ENCODE peak calls at places on chromosome 5, in eight cellular contexts. O, D, R, U, L, M, P and K are unnamed samples.

GRCh38 chr5:133400831-133401351 is 211.4 kb downstream of the FSTL4 start:
- DNase-seq in O (no peak), D (no peak), R (no peak), U (peak; percentile 36), L (no peak), M (no peak), P (no peak), K (no peak)

GRCh38 chr5:2797981-2798380 is 46.5 kb upstream of the IRX2 start:
- DNase-seq in O (no peak), D (no peak), R (no peak), U (peak; percentile 77), L (no peak), M (no peak), P (no peak), K (no peak)

GRCh38 chr5:142248853-142249462 is 75.9 kb downstream of the SPRY4 start:
- DNase-seq in O (no peak), D (no peak), R (peak; percentile 44), U (no peak), L (peak; percentile 41), M (peak; percentile 46), P (peak; percentile 59), K (peak; percentile 67)

GRCh38 chr5:31120642-31120948 is 72.9 kb upstream of the CDH6 start:
- DNase-seq in O (no peak), D (no peak), R (no peak), U (no peak), L (no peak), M (no peak), P (no peak), K (no peak)

GRCh38 chr5:142262683-142263082 is 62.1 kb downstream of the SPRY4 start:
- DNase-seq in O (no peak), D (no peak), R (no peak), U (no peak), L (no peak), M (no peak), P (no peak), K (no peak)

GRCh38 chr5:137186759-137187461 is 312.2 kb downstream of the SPOCK1 start:
- DNase-seq in O (peak; percentile 85), D (no peak), R (no peak), U (peak; percentile 82), L (no peak), M (peak; percentile 83), P (no peak), K (peak; percentile 66)

GRCh38 chr5:68445257-68446069 is 229.9 kb downstream of the PIK3R1 start:
- DNase-seq in O (no peak), D (no peak), R (no peak), U (no peak), L (no peak), M (no peak), P (no peak), K (no peak)

GRCh38 chr5:160480652-160481051 is 59.0 kb downstream of the PTTG1 start:
- DNase-seq in O (no peak), D (no peak), R (no peak), U (no peak), L (no peak), M (no peak), P (no peak), K (no peak)

GRCh38 chr5:14946813-14947640 is 75.4 kb upstream of the ANKH start:
- DNase-seq in O (peak; percentile 35), D (peak; percentile 21), R (peak; percentile 33), U (peak; percentile 76), L (no peak), M (no peak), P (peak; percentile 21), K (peak; percentile 23)

GRCh38 chr5:17089690-17090089 is 127.7 kb upstream of the BASP1 start:
- DNase-seq in O (no peak), D (no peak), R (no peak), U (peak; percentile 44), L (no peak), M (peak; percentile 57), P (no peak), K (peak; percentile 47)

GRCh38 chr5:116632890-116633289 is 58.3 kb upstream of the SEMA6A start:
- DNase-seq in O (no peak), D (no peak), R (no peak), U (peak; percentile 40), L (no peak), M (no peak), P (no peak), K (no peak)

GRCh38 chr5:6711409-6712135 is 1.7 kb upstream of the TENT4A start:
- DNase-seq in O (no peak), D (no peak), R (no peak), U (no peak), L (no peak), M (no peak), P (no peak), K (no peak)

GRCh38 chr5:118506453-118506852 is 481.9 kb downstream of the DTWD2 start:
- DNase-seq in O (no peak), D (no peak), R (no peak), U (no peak), L (no peak), M (no peak), P (no peak), K (no peak)

GRCh38 chr5:9559965-9560364 is 14.1 kb upstream of the SEMA5A start:
- DNase-seq in O (no peak), D (no peak), R (peak; percentile 45), U (peak; percentile 74), L (no peak), M (no peak), P (no peak), K (no peak)

GRCh38 chr5:6434737-6435136 is 13.9 kb upstream of the UBE2QL1 start:
- DNase-seq in O (no peak), D (no peak), R (no peak), U (no peak), L (no peak), M (no peak), P (no peak), K (no peak)

GRCh38 chr5:51381801-51382507 is 1.3 kb upstream of the ISL1 start:
- DNase-seq in O (no peak), D (no peak), R (no peak), U (peak; percentile 61), L (no peak), M (peak; percentile 41), P (no peak), K (no peak)
- H3K4me3 ChIP-seq in O (no peak overlapping the region), D (no peak overlapping the region), R (peak overlapping the region; percentile 51), U (peak overlapping the region; percentile 60), L (no peak overlapping the region), M (peak overlapping the region; percentile 74), P (no peak overlapping the region), K (peak overlapping the region; percentile 58)

GRCh38 chr5:672329-673139 is 20.6 kb downstream of the TPPP start:
- DNase-seq in O (peak; percentile 90), D (peak; percentile 53), R (no peak), U (peak; percentile 72), L (peak; percentile 85), M (peak; percentile 70), P (peak; percentile 78), K (peak; percentile 65)

GRCh38 chr5:673140-673836 is 19.9 kb downstream of the TPPP start:
- DNase-seq in O (no peak), D (no peak), R (no peak), U (no peak), L (peak; percentile 17), M (no peak), P (no peak), K (no peak)

GRCh38 chr5:670396-671270 is 22.5 kb downstream of the TPPP start:
- DNase-seq in O (no peak), D (no peak), R (no peak), U (no peak), L (peak; percentile 13), M (no peak), P (no peak), K (no peak)

GRCh38 chr5:669842-670395 is 23.2 kb downstream of the TPPP start:
- DNase-seq in O (no peak), D (no peak), R (no peak), U (no peak), L (peak; percentile 16), M (no peak), P (no peak), K (no peak)

DNA sequence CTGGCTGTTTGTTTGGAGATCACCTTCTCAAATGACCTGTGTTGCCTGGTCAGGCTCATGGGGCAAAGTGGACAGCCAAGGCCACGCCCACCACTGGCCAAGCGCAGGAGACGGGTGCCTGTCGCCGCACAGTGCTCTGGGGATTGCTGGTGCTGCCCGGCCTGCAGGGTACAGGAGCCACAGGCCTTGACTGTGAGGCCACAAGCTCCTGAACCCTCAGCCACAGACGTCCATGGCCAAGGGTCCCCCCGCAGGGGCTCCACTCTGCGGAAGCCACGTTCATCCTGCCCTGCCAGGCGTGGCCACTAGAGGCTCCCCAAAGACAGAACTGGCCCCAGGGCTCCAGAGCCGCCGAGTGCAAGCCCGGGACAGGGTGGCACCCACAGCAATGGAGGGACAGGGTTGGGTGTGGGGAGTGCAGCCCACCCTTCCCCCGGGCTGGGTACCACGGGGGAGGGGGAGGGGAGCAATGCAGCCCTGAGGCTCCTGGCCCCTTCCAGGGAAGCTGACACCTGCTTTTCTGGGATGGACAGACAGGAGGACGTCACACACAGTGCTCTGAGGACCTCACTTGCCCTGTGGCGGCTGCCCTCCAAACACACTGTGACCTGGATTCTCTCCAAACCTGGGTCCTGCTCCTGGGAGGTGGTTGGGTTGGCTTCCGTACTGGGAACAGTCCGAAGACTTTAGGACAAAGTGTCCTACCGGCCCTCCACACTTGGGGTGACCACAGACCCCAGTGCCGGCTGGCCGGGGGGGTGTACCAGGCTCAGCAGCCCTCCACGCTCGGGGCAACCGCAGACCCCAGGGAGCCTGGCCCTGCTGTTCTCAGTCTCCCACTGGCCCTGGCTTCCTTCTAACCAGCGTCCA is 21.5 kb downstream of the TPPP start:
- DNase-seq in O (peak; percentile 62), D (peak; percentile 54), R (peak; percentile 51), U (peak; percentile 57), L (peak; percentile 68), M (peak; percentile 41), P (peak; percentile 80), K (peak; percentile 82)
- H3K4me3 ChIP-seq in O (no peak overlapping the region), D (no peak overlapping the region), R (no peak overlapping the region), U (no peak overlapping the region), L (no peak overlapping the region), M (peak overlapping the region; percentile 49), P (no peak overlapping the region), K (peak overlapping the region; percentile 27)

GRCh38 chr5:27473300-27474053 is 435.1 kb upstream of the CDH9 start:
- DNase-seq in O (no peak), D (no peak), R (no peak), U (no peak), L (no peak), M (no peak), P (no peak), K (no peak)

GRCh38 chr5:27474054-27474323 is 435.6 kb upstream of the CDH9 start:
- DNase-seq in O (no peak), D (no peak), R (no peak), U (no peak), L (no peak), M (peak; percentile 8), P (no peak), K (no peak)

GRCh38 chr5:27476356-27476988 is 438.1 kb upstream of the CDH9 start:
- DNase-seq in O (no peak), D (no peak), R (no peak), U (no peak), L (no peak), M (no peak), P (no peak), K (no peak)

GRCh38 chr5:27474395-27474794 is 436.0 kb upstream of the CDH9 start:
- DNase-seq in O (no peak), D (no peak), R (no peak), U (no peak), L (no peak), M (no peak), P (no peak), K (no peak)

GRCh38 chr5:27475063-27475462 is 436.7 kb upstream of the CDH9 start:
- DNase-seq in O (no peak), D (no peak), R (no peak), U (no peak), L (no peak), M (no peak), P (no peak), K (no peak)
- H3K4me3 ChIP-seq in O (no peak overlapping the region), D (no peak overlapping the region), R (no peak overlapping the region), U (no peak overlapping the region), L (no peak overlapping the region), M (no peak overlapping the region), P (no peak overlapping the region), K (no peak overlapping the region)

GRCh38 chr5:127229185-127229889 is 61.3 kb upstream of the MEGF10 start:
- DNase-seq in O (peak; percentile 26), D (peak; percentile 39), R (peak; percentile 53), U (peak; percentile 74), L (peak; percentile 54), M (peak; percentile 25), P (peak; percentile 64), K (peak; percentile 72)
- H3K4me3 ChIP-seq in O (peak overlapping the region; percentile 59), D (peak overlapping the region; percentile 83), R (peak overlapping the region; percentile 53), U (peak overlapping the region; percentile 48), L (peak overlapping the region; percentile 60), M (peak overlapping the region; percentile 64), P (peak overlapping the region; percentile 39), K (peak overlapping the region; percentile 55)